ENCODE peak calls at places on chromosomes 1 and 21, in six cellular contexts. One of them, this sample, is unnamed.

GRCh38 chr1:225422795-225423517 is 4.9 kb downstream of the LBR start:
- DNase-seq in activated T-cell treated with anti-CD3 and anti-CD28 coated beads, Interleukin-2, amount 50 U/mL, for 48 hours: no peak
- DNase-seq in aorta: no peak
- DNase-seq in AG20443: no peak
- DNase-seq in activated naive CD8-positive, alpha-beta T cell treated with anti-CD3 and anti-CD28 coated beads, Interleukin-2, amount 10 ng/mL, durations not matched to agents 7 days and 5 days: no peak
- DNase-seq in mucosa of gallbladder: no peak
- DNase-seq in this sample: no peak

GRCh38 chr1:247962911-247963588 is 2.0 kb upstream of the OR2AK2 start:
- DNase-seq in AG20443: no peak
- DNase-seq in mucosa of gallbladder: no peak
- DNase-seq in activated naive CD8-positive, alpha-beta T cell treated with anti-CD3 and anti-CD28 coated beads, Interleukin-2, amount 10 ng/mL, durations not matched to agents 7 days and 5 days: no peak
- DNase-seq in activated T-cell treated with anti-CD3 and anti-CD28 coated beads, Interleukin-2, amount 50 U/mL, for 48 hours: no peak
- DNase-seq in aorta: no peak
- DNase-seq in this sample: no peak

GRCh38 chr1:1088801-1089680 is 14.9 kb upstream of the RNF223 start:
- DNase-seq in activated naive CD8-positive, alpha-beta T cell treated with anti-CD3 and anti-CD28 coated beads, Interleukin-2, amount 10 ng/mL, durations not matched to agents 7 days and 5 days: no peak
- DNase-seq in mucosa of gallbladder: no peak
- DNase-seq in AG20443: no peak
- DNase-seq in aorta: peak
- DNase-seq in activated T-cell treated with anti-CD3 and anti-CD28 coated beads, Interleukin-2, amount 50 U/mL, for 48 hours: no peak
- DNase-seq in this sample: no peak

GRCh38 chr1:21586926-21587601 is 77.8 kb downstream of the ALPL start:
- DNase-seq in mucosa of gallbladder: peak
- DNase-seq in aorta: peak
- DNase-seq in AG20443: peak
- DNase-seq in activated T-cell treated with anti-CD3 and anti-CD28 coated beads, Interleukin-2, amount 50 U/mL, for 48 hours: no peak
- DNase-seq in activated naive CD8-positive, alpha-beta T cell treated with anti-CD3 and anti-CD28 coated beads, Interleukin-2, amount 10 ng/mL, durations not matched to agents 7 days and 5 days: no peak
- DNase-seq in this sample: no peak

GRCh38 chr1:230292739-230293720 is 133.1 kb downstream of the PGBD5 start:
- DNase-seq in AG20443: no peak
- DNase-seq in aorta: peak
- DNase-seq in activated naive CD8-positive, alpha-beta T cell treated with anti-CD3 and anti-CD28 coated beads, Interleukin-2, amount 10 ng/mL, durations not matched to agents 7 days and 5 days: peak
- DNase-seq in mucosa of gallbladder: no peak
- DNase-seq in activated T-cell treated with anti-CD3 and anti-CD28 coated beads, Interleukin-2, amount 50 U/mL, for 48 hours: no peak
- DNase-seq in this sample: peak

GRCh38 chr1:168582690-168583325 is 6.4 kb downstream of the XCL1 start:
- DNase-seq in AG20443: peak
- DNase-seq in activated naive CD8-positive, alpha-beta T cell treated with anti-CD3 and anti-CD28 coated beads, Interleukin-2, amount 10 ng/mL, durations not matched to agents 7 days and 5 days: no peak
- DNase-seq in activated T-cell treated with anti-CD3 and anti-CD28 coated beads, Interleukin-2, amount 50 U/mL, for 48 hours: no peak
- DNase-seq in mucosa of gallbladder: no peak
- DNase-seq in aorta: no peak
- DNase-seq in this sample: no peak

GRCh38 chr1:156880473-156880872 is 13.0 kb upstream of the PEAR1 start:
- DNase-seq in activated naive CD8-positive, alpha-beta T cell treated with anti-CD3 and anti-CD28 coated beads, Interleukin-2, amount 10 ng/mL, durations not matched to agents 7 days and 5 days: no peak
- DNase-seq in aorta: no peak
- DNase-seq in activated T-cell treated with anti-CD3 and anti-CD28 coated beads, Interleukin-2, amount 50 U/mL, for 48 hours: no peak
- DNase-seq in AG20443: no peak
- DNase-seq in mucosa of gallbladder: no peak
- DNase-seq in this sample: no peak

GRCh38 chr1:3069491-3070303 is 694 bp downstream of the PRDM16 start:
- DNase-seq in aorta: peak
- DNase-seq in activated T-cell treated with anti-CD3 and anti-CD28 coated beads, Interleukin-2, amount 50 U/mL, for 48 hours: no peak
- DNase-seq in mucosa of gallbladder: peak
- DNase-seq in AG20443: peak
- DNase-seq in activated naive CD8-positive, alpha-beta T cell treated with anti-CD3 and anti-CD28 coated beads, Interleukin-2, amount 10 ng/mL, durations not matched to agents 7 days and 5 days: peak
- DNase-seq in this sample: peak

GRCh38 chr1:54777011-54777410 is 12.7 kb upstream of the PARS2 start:
- DNase-seq in AG20443: no peak
- DNase-seq in activated naive CD8-positive, alpha-beta T cell treated with anti-CD3 and anti-CD28 coated beads, Interleukin-2, amount 10 ng/mL, durations not matched to agents 7 days and 5 days: no peak
- DNase-seq in aorta: no peak
- DNase-seq in activated T-cell treated with anti-CD3 and anti-CD28 coated beads, Interleukin-2, amount 50 U/mL, for 48 hours: no peak
- DNase-seq in mucosa of gallbladder: no peak
- DNase-seq in this sample: no peak

GRCh38 chr1:43464840-43465693 is 11.3 kb upstream of the HYI start:
- DNase-seq in activated T-cell treated with anti-CD3 and anti-CD28 coated beads, Interleukin-2, amount 50 U/mL, for 48 hours: no peak
- DNase-seq in activated naive CD8-positive, alpha-beta T cell treated with anti-CD3 and anti-CD28 coated beads, Interleukin-2, amount 10 ng/mL, durations not matched to agents 7 days and 5 days: no peak
- DNase-seq in AG20443: no peak
- DNase-seq in aorta: no peak
- DNase-seq in mucosa of gallbladder: no peak
- DNase-seq in this sample: no peak

GRCh38 chr1:39326836-39327235 is 122.3 kb downstream of the MACF1 start:
- DNase-seq in aorta: no peak
- DNase-seq in AG20443: no peak
- DNase-seq in mucosa of gallbladder: no peak
- DNase-seq in activated naive CD8-positive, alpha-beta T cell treated with anti-CD3 and anti-CD28 coated beads, Interleukin-2, amount 10 ng/mL, durations not matched to agents 7 days and 5 days: no peak
- DNase-seq in activated T-cell treated with anti-CD3 and anti-CD28 coated beads, Interleukin-2, amount 50 U/mL, for 48 hours: no peak
- DNase-seq in this sample: no peak

GRCh38 chr1:61132176-61133047 is 50.1 kb downstream of the NFIA start:
- DNase-seq in mucosa of gallbladder: no peak
- DNase-seq in AG20443: no peak
- DNase-seq in activated T-cell treated with anti-CD3 and anti-CD28 coated beads, Interleukin-2, amount 50 U/mL, for 48 hours: no peak
- DNase-seq in aorta: no peak
- DNase-seq in activated naive CD8-positive, alpha-beta T cell treated with anti-CD3 and anti-CD28 coated beads, Interleukin-2, amount 10 ng/mL, durations not matched to agents 7 days and 5 days: no peak
- DNase-seq in this sample: no peak

GRCh38 chr1:12477936-12478611 is 139.9 kb downstream of the DHRS3 start:
- DNase-seq in aorta: peak
- DNase-seq in activated naive CD8-positive, alpha-beta T cell treated with anti-CD3 and anti-CD28 coated beads, Interleukin-2, amount 10 ng/mL, durations not matched to agents 7 days and 5 days: peak
- DNase-seq in AG20443: peak
- DNase-seq in activated T-cell treated with anti-CD3 and anti-CD28 coated beads, Interleukin-2, amount 50 U/mL, for 48 hours: no peak
- DNase-seq in mucosa of gallbladder: peak
- DNase-seq in this sample: peak

GRCh38 chr21:41928621-41929220 is 25.1 kb downstream of the C2CD2 start:
- DNase-seq in mucosa of gallbladder: no peak
- DNase-seq in aorta: no peak
- DNase-seq in activated T-cell treated with anti-CD3 and anti-CD28 coated beads, Interleukin-2, amount 50 U/mL, for 48 hours: no peak
- DNase-seq in AG20443: no peak
- DNase-seq in activated naive CD8-positive, alpha-beta T cell treated with anti-CD3 and anti-CD28 coated beads, Interleukin-2, amount 10 ng/mL, durations not matched to agents 7 days and 5 days: no peak
- DNase-seq in this sample: no peak

GRCh38 chr1:158124999-158125398 is 55.7 kb upstream of the CD1D start:
- DNase-seq in aorta: peak
- DNase-seq in activated T-cell treated with anti-CD3 and anti-CD28 coated beads, Interleukin-2, amount 50 U/mL, for 48 hours: peak
- DNase-seq in mucosa of gallbladder: peak
- DNase-seq in AG20443: peak
- DNase-seq in activated naive CD8-positive, alpha-beta T cell treated with anti-CD3 and anti-CD28 coated beads, Interleukin-2, amount 10 ng/mL, durations not matched to agents 7 days and 5 days: peak
- DNase-seq in this sample: peak

GRCh38 chr1:31587720-31588423 is 11.6 kb downstream of the TINAGL1 start:
- DNase-seq in aorta: peak
- DNase-seq in activated T-cell treated with anti-CD3 and anti-CD28 coated beads, Interleukin-2, amount 50 U/mL, for 48 hours: peak
- DNase-seq in AG20443: peak
- DNase-seq in activated naive CD8-positive, alpha-beta T cell treated with anti-CD3 and anti-CD28 coated beads, Interleukin-2, amount 10 ng/mL, durations not matched to agents 7 days and 5 days: peak
- DNase-seq in mucosa of gallbladder: no peak
- DNase-seq in this sample: peak

GRCh38 chr1:233843523-233844204 is 60.8 kb upstream of the SLC35F3 start:
- DNase-seq in activated naive CD8-positive, alpha-beta T cell treated with anti-CD3 and anti-CD28 coated beads, Interleukin-2, amount 10 ng/mL, durations not matched to agents 7 days and 5 days: no peak
- DNase-seq in activated T-cell treated with anti-CD3 and anti-CD28 coated beads, Interleukin-2, amount 50 U/mL, for 48 hours: no peak
- DNase-seq in AG20443: no peak
- DNase-seq in mucosa of gallbladder: no peak
- DNase-seq in aorta: no peak
- DNase-seq in this sample: no peak

GRCh38 chr1:15210651-15211390 is 36.2 kb upstream of the FHAD1 start:
- DNase-seq in activated naive CD8-positive, alpha-beta T cell treated with anti-CD3 and anti-CD28 coated beads, Interleukin-2, amount 10 ng/mL, durations not matched to agents 7 days and 5 days: no peak
- DNase-seq in mucosa of gallbladder: no peak
- DNase-seq in AG20443: no peak
- DNase-seq in activated T-cell treated with anti-CD3 and anti-CD28 coated beads, Interleukin-2, amount 50 U/mL, for 48 hours: no peak
- DNase-seq in aorta: peak
- DNase-seq in this sample: no peak

GRCh38 chr1:13539683-13540082 is 25.9 kb upstream of the LRRC38 start:
- DNase-seq in AG20443: no peak
- DNase-seq in mucosa of gallbladder: no peak
- DNase-seq in activated naive CD8-positive, alpha-beta T cell treated with anti-CD3 and anti-CD28 coated beads, Interleukin-2, amount 10 ng/mL, durations not matched to agents 7 days and 5 days: no peak
- DNase-seq in activated T-cell treated with anti-CD3 and anti-CD28 coated beads, Interleukin-2, amount 50 U/mL, for 48 hours: no peak
- DNase-seq in aorta: no peak
- DNase-seq in this sample: no peak

GRCh38 chr1:7738044-7738443 is 33.1 kb upstream of the VAMP3 start:
- DNase-seq in activated T-cell treated with anti-CD3 and anti-CD28 coated beads, Interleukin-2, amount 50 U/mL, for 48 hours: no peak
- DNase-seq in activated naive CD8-positive, alpha-beta T cell treated with anti-CD3 and anti-CD28 coated beads, Interleukin-2, amount 10 ng/mL, durations not matched to agents 7 days and 5 days: no peak
- DNase-seq in aorta: no peak
- DNase-seq in mucosa of gallbladder: no peak
- DNase-seq in AG20443: no peak
- DNase-seq in this sample: no peak

GRCh38 chr1:117708323-117709288 is 102.8 kb downstream of the TENT5C start:
- DNase-seq in mucosa of gallbladder: no peak
- DNase-seq in activated naive CD8-positive, alpha-beta T cell treated with anti-CD3 and anti-CD28 coated beads, Interleukin-2, amount 10 ng/mL, durations not matched to agents 7 days and 5 days: no peak
- DNase-seq in activated T-cell treated with anti-CD3 and anti-CD28 coated beads, Interleukin-2, amount 50 U/mL, for 48 hours: no peak
- DNase-seq in aorta: no peak
- DNase-seq in AG20443: no peak
- DNase-seq in this sample: no peak

GRCh38 chr1:220991506-220991905 is 112.3 kb downstream of the HLX start:
- DNase-seq in mucosa of gallbladder: no peak
- DNase-seq in activated naive CD8-positive, alpha-beta T cell treated with anti-CD3 and anti-CD28 coated beads, Interleukin-2, amount 10 ng/mL, durations not matched to agents 7 days and 5 days: no peak
- DNase-seq in aorta: no peak
- DNase-seq in AG20443: no peak
- DNase-seq in activated T-cell treated with anti-CD3 and anti-CD28 coated beads, Interleukin-2, amount 50 U/mL, for 48 hours: no peak
- DNase-seq in this sample: no peak

GRCh38 chr1:110616587-110616986 is 10.4 kb upstream of the KCNA2 start:
- DNase-seq in activated T-cell treated with anti-CD3 and anti-CD28 coated beads, Interleukin-2, amount 50 U/mL, for 48 hours: no peak
- DNase-seq in aorta: no peak
- DNase-seq in AG20443: no peak
- DNase-seq in activated naive CD8-positive, alpha-beta T cell treated with anti-CD3 and anti-CD28 coated beads, Interleukin-2, amount 10 ng/mL, durations not matched to agents 7 days and 5 days: no peak
- DNase-seq in mucosa of gallbladder: peak
- DNase-seq in this sample: peak

GRCh38 chr1:15508700-15509487 is 15.1 kb downstream of the CASP9 start:
- DNase-seq in activated T-cell treated with anti-CD3 and anti-CD28 coated beads, Interleukin-2, amount 50 U/mL, for 48 hours: no peak
- DNase-seq in activated naive CD8-positive, alpha-beta T cell treated with anti-CD3 and anti-CD28 coated beads, Interleukin-2, amount 10 ng/mL, durations not matched to agents 7 days and 5 days: no peak
- DNase-seq in mucosa of gallbladder: no peak
- DNase-seq in aorta: peak
- DNase-seq in AG20443: no peak
- DNase-seq in this sample: no peak

This sample was measured in NCI-H774.